ENCODE peak calls at places on chromosomes 5 and 9, in four cellular contexts. One of them, this sample, is unnamed.

GRCh38 chr9:108468364-108468763 is 387.4 kb downstream of the ACTL7B start:
- DNase-seq in K562: peak; percentile 35
- DNase-seq in A549: peak; percentile 27
- DNase-seq in GM12878: no peak
- DNase-seq in this sample: peak; percentile 82

GRCh38 chr9:4464911-4465513 is 25.3 kb upstream of the SLC1A1 start:
- DNase-seq in K562: no peak
- DNase-seq in A549: no peak
- DNase-seq in GM12878: peak; percentile 96
- DNase-seq in this sample: no peak

GRCh38 chr9:14538529-14538928 is 154.7 kb downstream of the ZDHHC21 start:
- DNase-seq in K562: no peak
- DNase-seq in A549: no peak
- DNase-seq in GM12878: no peak
- DNase-seq in this sample: no peak

GRCh38 chr9:75615284-75615683 is 275.2 kb upstream of the PCSK5 start:
- DNase-seq in K562: no peak
- DNase-seq in A549: no peak
- DNase-seq in GM12878: no peak
- DNase-seq in this sample: peak; percentile 51

GRCh38 chr5:16773990-16774389 is 157.2 kb upstream of the RETREG1 start:
- DNase-seq in K562: no peak
- DNase-seq in A549: no peak
- DNase-seq in GM12878: no peak
- DNase-seq in this sample: no peak

GRCh38 chr5:175658299-175659145 is 651 bp downstream of the HRH2 start:
- DNase-seq in K562: no peak
- DNase-seq in A549: no peak
- DNase-seq in GM12878: no peak
- DNase-seq in this sample: peak; percentile 63

GRCh38 chr5:73591102-73591695 is 25.7 kb downstream of the UTP15 start:
- DNase-seq in K562: peak; percentile 59
- DNase-seq in A549: peak; percentile 64
- DNase-seq in GM12878: peak; percentile 28
- DNase-seq in this sample: peak; percentile 85

GRCh38 chr5:111320953-111321352 is 96.8 kb downstream of the CAMK4 start:
- DNase-seq in K562: no peak
- DNase-seq in A549: no peak
- DNase-seq in GM12878: no peak
- DNase-seq in this sample: no peak

GRCh38 chr5:59893436-59894227 is at the start of gene PDE4D:
- DNase-seq in K562: no peak
- DNase-seq in A549: peak; percentile 26
- DNase-seq in GM12878: no peak
- DNase-seq in this sample: peak; percentile 91

GRCh38 chr5:79743846-79744605 is 54.4 kb downstream of the CMYA5 start:
- DNase-seq in K562: no peak
- DNase-seq in A549: no peak
- DNase-seq in GM12878: no peak
- DNase-seq in this sample: peak; percentile 50

GRCh38 chr9:68678430-68678829 is 26.6 kb upstream of the PIP5K1B start:
- DNase-seq in K562: peak; percentile 56
- DNase-seq in A549: no peak
- DNase-seq in GM12878: no peak
- DNase-seq in this sample: peak; percentile 73

GRCh38 chr5:134406390-134406789 is 5.3 kb downstream of the CDKN2AIPNL start:
- DNase-seq in K562: no peak
- DNase-seq in A549: no peak
- DNase-seq in GM12878: no peak
- DNase-seq in this sample: no peak

GRCh38 chr5:36666986-36667385 is 60.6 kb downstream of the SLC1A3 start:
- DNase-seq in K562: no peak
- DNase-seq in A549: no peak
- DNase-seq in GM12878: no peak
- DNase-seq in this sample: no peak

GRCh38 chr5:11851402-11851801 is 52.8 kb downstream of the CTNND2 start:
- DNase-seq in K562: no peak
- DNase-seq in A549: no peak
- DNase-seq in GM12878: no peak
- DNase-seq in this sample: no peak

GRCh38 chr9:35962126-35962906 is 4.4 kb upstream of the OR2S2 start:
- DNase-seq in K562: no peak
- DNase-seq in A549: no peak
- DNase-seq in GM12878: no peak
- DNase-seq in this sample: peak; percentile 69

GRCh38 chr9:4508907-4509589 is 18.8 kb downstream of the SLC1A1 start:
- DNase-seq in K562: no peak
- DNase-seq in A549: no peak
- DNase-seq in GM12878: no peak
- DNase-seq in this sample: no peak

GRCh38 chr9:77616191-77616590 is 31.9 kb downstream of the GNA14 start:
- DNase-seq in K562: no peak
- DNase-seq in A549: no peak
- DNase-seq in GM12878: no peak
- DNase-seq in this sample: no peak

GRCh38 chr5:43038523-43038989 is 1.6 kb downstream of the ANXA2R start:
- DNase-seq in K562: no peak
- DNase-seq in A549: no peak
- DNase-seq in GM12878: no peak
- DNase-seq in this sample: peak; percentile 46

GRCh38 chr5:172957458-172957857 is 1.8 kb upstream of the RPL26L1 start:
- DNase-seq in K562: no peak
- DNase-seq in A549: no peak
- DNase-seq in GM12878: no peak
- DNase-seq in this sample: no peak

GRCh38 chr5:14186132-14186830 is 43.1 kb downstream of the TRIO start:
- DNase-seq in K562: no peak
- DNase-seq in A549: no peak
- DNase-seq in GM12878: no peak
- DNase-seq in this sample: no peak

GRCh38 chr5:134463991-134464760 is 52.5 kb upstream of the CDKN2AIPNL start:
- DNase-seq in K562: no peak
- DNase-seq in A549: no peak
- DNase-seq in GM12878: no peak
- DNase-seq in this sample: no peak

GRCh38 chr5:5276471-5276870 is 136.3 kb downstream of the ADAMTS16 start:
- DNase-seq in K562: no peak
- DNase-seq in A549: no peak
- DNase-seq in GM12878: no peak
- DNase-seq in this sample: no peak

GRCh38 chr9:126397056-126397455 is 70.4 kb downstream of the MVB12B start:
- DNase-seq in K562: no peak
- DNase-seq in A549: peak; percentile 10
- DNase-seq in GM12878: peak; percentile 54
- DNase-seq in this sample: no peak

GRCh38 chr5:137629646-137630045 is 106.2 kb downstream of the KLHL3 start:
- DNase-seq in K562: peak; percentile 65
- DNase-seq in A549: peak; percentile 77
- DNase-seq in GM12878: peak; percentile 8
- DNase-seq in this sample: peak; percentile 80

GRCh38 chr5:177376107-177376506 is 8.1 kb upstream of the SLC34A1 start:
- DNase-seq in K562: no peak
- DNase-seq in A549: no peak
- DNase-seq in GM12878: no peak
- DNase-seq in this sample: no peak

GRCh38 chr5:16808936-16809815 is 126.9 kb downstream of the MYO10 start:
- DNase-seq in K562: no peak
- DNase-seq in A549: no peak
- DNase-seq in GM12878: no peak
- DNase-seq in this sample: no peak

GRCh38 chr5:14518638-14519037 is 63.0 kb upstream of the OTULINL start:
- DNase-seq in K562: no peak
- DNase-seq in A549: no peak
- DNase-seq in GM12878: no peak
- DNase-seq in this sample: no peak

GRCh38 chr5:133661389-133661788 is 49.0 kb upstream of the FSTL4 start:
- DNase-seq in K562: no peak
- DNase-seq in A549: no peak
- DNase-seq in GM12878: no peak
- DNase-seq in this sample: no peak

GRCh38 chr5:163571755-163572154 is 66.3 kb downstream of the MAT2B start:
- DNase-seq in K562: no peak
- DNase-seq in A549: no peak
- DNase-seq in GM12878: no peak
- DNase-seq in this sample: no peak

GRCh38 chr9:562330-562729 is 279.2 kb upstream of the DMRT1 start:
- DNase-seq in K562: no peak
- DNase-seq in A549: no peak
- DNase-seq in GM12878: no peak
- DNase-seq in this sample: no peak

GRCh38 chr5:58544195-58544594 is 38.7 kb upstream of the RAB3C start:
- DNase-seq in K562: no peak
- DNase-seq in A549: no peak
- DNase-seq in GM12878: no peak
- DNase-seq in this sample: no peak

GRCh38 chr5:145752534-145752933 is 82.6 kb downstream of the PRELID2 start:
- DNase-seq in K562: no peak
- DNase-seq in A549: no peak
- DNase-seq in GM12878: no peak
- DNase-seq in this sample: no peak

GRCh38 chr9:129281506-129282145 is 103.6 kb upstream of the IER5L start:
- DNase-seq in K562: no peak
- DNase-seq in A549: no peak
- DNase-seq in GM12878: no peak
- DNase-seq in this sample: no peak

GRCh38 chr9:132008871-132009812 is 70.5 kb downstream of the MED27 start:
- DNase-seq in K562: no peak
- DNase-seq in A549: peak; percentile 48
- DNase-seq in GM12878: no peak
- DNase-seq in this sample: no peak

GRCh38 chr9:72813544-72813943 is 139.3 kb downstream of the ALDH1A1 start:
- DNase-seq in K562: no peak
- DNase-seq in A549: no peak
- DNase-seq in GM12878: no peak
- DNase-seq in this sample: no peak
- H3K4me3 ChIP-seq in K562: no peak overlapping the region
- H3K4me3 ChIP-seq in A549: no peak overlapping the region
- H3K4me3 ChIP-seq in GM12878: no peak overlapping the region
- H3K4me3 ChIP-seq in this sample: no peak overlapping the region

GRCh38 chr9:92440751-92441046 is 16.4 kb upstream of the OMD start:
- DNase-seq in K562: no peak
- DNase-seq in A549: no peak
- DNase-seq in GM12878: peak; percentile 37
- DNase-seq in this sample: no peak
- TF ChIP-seq JUNB in K562: no peak
- TF ChIP-seq JUNB in A549: no peak
- TF ChIP-seq JUNB in GM12878: peak; percentile 77
- TF ChIP-seq JUNB in this sample: no peak

GRCh38 chr5:32387176-32387575 is 57.4 kb downstream of the ZFR start:
- DNase-seq in K562: no peak
- DNase-seq in A549: no peak
- DNase-seq in GM12878: no peak
- DNase-seq in this sample: no peak

GRCh38 chr5:32387841-32388240 is 56.7 kb downstream of the ZFR start:
- DNase-seq in K562: no peak
- DNase-seq in A549: no peak
- DNase-seq in GM12878: no peak
- DNase-seq in this sample: no peak

GRCh38 chr5:32388429-32389111 is 56.0 kb downstream of the ZFR start:
- DNase-seq in K562: no peak
- DNase-seq in A549: no peak
- DNase-seq in GM12878: no peak
- DNase-seq in this sample: no peak

GRCh38 chr5:32392039-32392438 is 52.5 kb downstream of the ZFR start:
- DNase-seq in K562: no peak
- DNase-seq in A549: no peak
- DNase-seq in GM12878: no peak
- DNase-seq in this sample: no peak

DNA sequence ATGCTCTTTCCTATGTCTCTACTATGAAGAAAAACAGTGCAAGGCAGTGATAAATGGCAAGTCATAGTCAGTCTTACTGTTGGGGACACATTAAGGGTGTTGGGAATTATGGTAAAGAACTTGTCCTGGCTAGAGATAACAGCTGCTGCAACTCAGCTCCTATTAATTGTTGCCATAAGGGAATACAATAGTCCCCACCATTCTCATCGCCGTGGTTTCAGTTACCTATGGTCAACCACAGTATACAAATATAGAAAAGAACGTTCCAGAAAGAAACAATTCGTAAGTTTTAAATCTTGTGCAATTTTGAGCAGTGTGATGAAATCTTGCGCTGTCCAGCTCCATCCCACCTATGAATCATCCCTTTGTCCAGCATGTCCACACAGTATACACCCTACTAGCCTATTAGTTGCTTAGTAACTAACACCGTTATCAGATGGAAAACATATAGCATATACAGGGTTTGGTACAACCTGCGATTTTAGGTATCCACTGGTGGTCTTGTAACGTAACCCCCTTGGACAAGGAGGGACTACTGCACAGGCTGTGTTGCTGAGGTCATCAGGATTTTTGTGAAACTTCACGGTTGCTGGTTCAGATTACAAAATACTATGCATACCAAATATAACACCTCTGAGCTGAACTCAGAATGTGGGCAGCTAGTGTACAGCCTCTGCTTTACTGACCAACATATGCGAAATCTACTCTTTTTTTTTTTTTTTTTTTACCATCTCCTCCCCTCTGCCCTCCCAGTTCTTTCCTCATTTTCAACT is 53.5 kb downstream of the ZFR start:
- DNase-seq in K562: no peak
- DNase-seq in A549: no peak
- DNase-seq in GM12878: no peak
- DNase-seq in this sample: no peak
- TF ChIP-seq REST in K562: peak; percentile 85
- TF ChIP-seq REST in A549: no peak
- TF ChIP-seq REST in GM12878: no peak
- TF ChIP-seq REST in this sample: no peak

GRCh38 chr5:932628-933250 is 40.1 kb downstream of the TRIP13 start:
- DNase-seq in K562: no peak
- DNase-seq in A549: no peak
- DNase-seq in GM12878: no peak
- DNase-seq in this sample: no peak
- H3K4me3 ChIP-seq in K562: no peak overlapping the region
- H3K4me3 ChIP-seq in A549: no peak overlapping the region
- H3K4me3 ChIP-seq in GM12878: no peak overlapping the region
- H3K4me3 ChIP-seq in this sample: no peak overlapping the region

This sample was measured in GM23338.